ENCODE peak calls at places on chromosomes 5 and 9, in eight cellular contexts. K, N, T, Q, Y, L, H and E are unnamed samples.

GRCh38 chr9:114307323-114308250 is 15.3 kb upstream of the ORM1 start:
- DNase-seq in K (peak; percentile 35), N (no peak), T (peak; percentile 23), Q (no peak), Y (no peak), L (no peak), H (no peak), E (no peak)

GRCh38 chr5:139652788-139653241 is 4.7 kb downstream of the CXXC5 start:
- DNase-seq in K (no peak), N (no peak), T (no peak), Q (no peak), Y (no peak), L (no peak), H (no peak), E (no peak)

GRCh38 chr5:1003296-1003937 is 5.2 kb upstream of the NKD2 start:
- DNase-seq in K (no peak), N (peak; percentile 11), T (no peak), Q (no peak), Y (no peak), L (peak; percentile 16), H (no peak), E (no peak)

GRCh38 chr5:161064800-161065199 is 212.8 kb upstream of the ATP10B start:
- DNase-seq in K (no peak), N (no peak), T (no peak), Q (no peak), Y (no peak), L (no peak), H (no peak), E (no peak)

GRCh38 chr5:67089200-67089725 is 107.3 kb downstream of the CD180 start:
- DNase-seq in K (no peak), N (no peak), T (peak; percentile 14), Q (no peak), Y (no peak), L (no peak), H (no peak), E (no peak)

GRCh38 chr9:125996671-125997509 is 249.7 kb downstream of the PBX3 start:
- DNase-seq in K (no peak), N (no peak), T (no peak), Q (no peak), Y (no peak), L (no peak), H (no peak), E (no peak)

GRCh38 chr9:76887003-76887821 is 18.7 kb downstream of the PRUNE2 start:
- DNase-seq in K (peak; percentile 53), N (no peak), T (no peak), Q (no peak), Y (no peak), L (no peak), H (no peak), E (peak; percentile 52)

GRCh38 chr9:104849023-104849422 is 78.9 kb downstream of the ABCA1 start:
- DNase-seq in K (no peak), N (no peak), T (no peak), Q (no peak), Y (no peak), L (peak; percentile 0), H (no peak), E (no peak)

GRCh38 chr9:75488082-75488713 is 399.9 kb downstream of the OSTF1 start:
- DNase-seq in K (no peak), N (no peak), T (no peak), Q (no peak), Y (no peak), L (no peak), H (no peak), E (no peak)

GRCh38 chr5:133873936-133874585 is 94.4 kb downstream of the C5orf15 start:
- DNase-seq in K (no peak), N (no peak), T (no peak), Q (no peak), Y (no peak), L (no peak), H (no peak), E (peak; percentile 53)

GRCh38 chr9:76810377-76810957 is 46.2 kb downstream of the PCA3 start:
- DNase-seq in K (peak; percentile 55), N (peak; percentile 48), T (peak; percentile 84), Q (peak; percentile 39), Y (peak; percentile 43), L (peak; percentile 52), H (no peak), E (peak; percentile 81)

GRCh38 chr9:91086657-91087563 is 274.8 kb downstream of the AUH start:
- DNase-seq in K (no peak), N (no peak), T (peak; percentile 20), Q (no peak), Y (no peak), L (no peak), H (no peak), E (no peak)

GRCh38 chr5:135209495-135209837 is 175.4 kb upstream of the PITX1 start:
- DNase-seq in K (no peak), N (no peak), T (no peak), Q (no peak), Y (no peak), L (no peak), H (no peak), E (no peak)

GRCh38 chr9:93112864-93113389 is 16.9 kb downstream of the CARD19 start:
- DNase-seq in K (no peak), N (no peak), T (no peak), Q (no peak), Y (no peak), L (peak; percentile 17), H (no peak), E (no peak)

GRCh38 chr5:129749101-129749500 is 1.2 kb downstream of the MINAR2 start:
- DNase-seq in K (no peak), N (no peak), T (no peak), Q (no peak), Y (no peak), L (no peak), H (no peak), E (no peak)

GRCh38 chr5:67805666-67806348 is 409.7 kb upstream of the PIK3R1 start:
- DNase-seq in K (no peak), N (no peak), T (no peak), Q (no peak), Y (no peak), L (no peak), H (no peak), E (no peak)

GRCh38 chr5:173530547-173530946 is 85.9 kb downstream of the BOD1 start:
- DNase-seq in K (no peak), N (no peak), T (no peak), Q (no peak), Y (no peak), L (no peak), H (no peak), E (no peak)

GRCh38 chr9:115456515-115456914 is 338.6 kb upstream of the TNC start:
- DNase-seq in K (peak; percentile 18), N (no peak), T (no peak), Q (no peak), Y (no peak), L (no peak), H (no peak), E (no peak)

GRCh38 chr9:71121275-71122168 is at the start of gene TRPM3:
- DNase-seq in K (no peak), N (peak; percentile 21), T (no peak), Q (peak; percentile 47), Y (no peak), L (no peak), H (no peak), E (no peak)

GRCh38 chr5:9479361-9479760 is 66.5 kb downstream of the SEMA5A start:
- DNase-seq in K (peak; percentile 87), N (no peak), T (peak; percentile 39), Q (no peak), Y (peak; percentile 80), L (no peak), H (no peak), E (no peak)

GRCh38 chr5:166746506-166746905 is 1544.9 kb upstream of the WWC1 start:
- DNase-seq in K (no peak), N (no peak), T (no peak), Q (no peak), Y (no peak), L (no peak), H (no peak), E (no peak)

GRCh38 chr5:143063175-143063970 is 293.2 kb downstream of the ARHGAP26 start:
- DNase-seq in K (no peak), N (no peak), T (peak; percentile 71), Q (no peak), Y (no peak), L (peak; percentile 47), H (no peak), E (no peak)

GRCh38 chr5:65213921-65214525 is 267.7 kb downstream of the ADAMTS6 start:
- DNase-seq in K (peak; percentile 12), N (no peak), T (peak; percentile 56), Q (no peak), Y (no peak), L (peak; percentile 15), H (no peak), E (no peak)

GRCh38 chr5:610011-610743 is 2.0 kb upstream of the CEP72 start:
- DNase-seq in K (no peak), N (no peak), T (no peak), Q (no peak), Y (no peak), L (no peak), H (no peak), E (no peak)

GRCh38 chr5:33372721-33373120 is 68.0 kb upstream of the TARS1 start:
- DNase-seq in K (no peak), N (no peak), T (no peak), Q (no peak), Y (no peak), L (no peak), H (no peak), E (no peak)

GRCh38 chr9:128382261-128382660 is 11.1 kb downstream of the URM1 start:
- DNase-seq in K (no peak), N (no peak), T (no peak), Q (peak; percentile 68), Y (no peak), L (no peak), H (no peak), E (no peak)

GRCh38 chr5:121763674-121764073 is 88.0 kb upstream of the FTMT start:
- DNase-seq in K (no peak), N (no peak), T (no peak), Q (no peak), Y (no peak), L (no peak), H (no peak), E (no peak)